ENCODE peak calls at places on chromosome 22, in five cellular contexts. B is choroid plexus epithelial cell, N is nephron progenitor cell, V is GM23338, L is fibroblast of mammary gland. C is an unnamed sample.

GRCh38 chr22:27578937-27579617 is 222.5 kb downstream of the MN1 start:
- DNase-seq in B (peak; percentile 55), N (no peak), L (no peak), V (no peak), C (no peak)

GRCh38 chr22:41565403-41566054 is 4.7 kb downstream of the CSDC2 start:
- DNase-seq in V (no peak), N (no peak), B (peak; percentile 84), L (peak; percentile 85), C (peak; percentile 82)

GRCh38 chr22:36760716-36761115 is 15.2 kb downstream of the IFT27 start:
- DNase-seq in V (no peak), N (no peak), L (no peak), B (no peak), C (no peak)

GRCh38 chr22:41915035-41915782 is at the start of gene SHISA8:
- DNase-seq in L (no peak), N (peak; percentile 74), V (peak; percentile 73), B (peak; percentile 48), C (no peak)

GRCh38 chr22:47000888-47001287 is 238.4 kb downstream of the TBC1D22A start:
- DNase-seq in V (no peak), L (no peak), B (no peak), N (no peak), C (no peak)

GRCh38 chr22:37018815-37019308 is 385 bp downstream of the TST start:
- DNase-seq in V (peak; percentile 70), L (peak; percentile 41), N (peak; percentile 77), B (peak; percentile 30), C (peak; percentile 36)

GRCh38 chr22:46737976-46738641 is at the start of gene CERK:
- DNase-seq in N (peak; percentile 69), V (peak; percentile 61), B (peak; percentile 69), L (peak; percentile 33), C (peak; percentile 52)

GRCh38 chr22:49979587-49980264 is 19.2 kb downstream of the PIM3 start:
- DNase-seq in N (peak; percentile 25), B (peak; percentile 68), V (peak; percentile 83), L (peak; percentile 61), C (peak; percentile 66)

GRCh38 chr22:44971651-44972362 is 38.0 kb downstream of the PHF21B start:
- DNase-seq in V (no peak), B (no peak), L (no peak), N (no peak), C (no peak)

GRCh38 chr22:27406389-27406861 is 395.1 kb downstream of the MN1 start:
- DNase-seq in B (no peak), L (peak; percentile 27), N (no peak), V (no peak), C (no peak)

GRCh38 chr22:23088199-23088604 is 17.9 kb downstream of the GNAZ start:
- DNase-seq in B (no peak), V (peak; percentile 44), N (no peak), L (no peak), C (peak; percentile 38)

GRCh38 chr22:16917144-16918003 is 90.6 kb downstream of the GAB4 start:
- DNase-seq in N (peak; percentile 47), L (peak; percentile 59), B (peak; percentile 67), V (peak; percentile 90), C (peak; percentile 75)

GRCh38 chr22:50247748-50248147 is 2.9 kb upstream of the TUBGCP6 start:
- DNase-seq in L (peak; percentile 60), V (peak; percentile 87), B (peak; percentile 80), N (peak; percentile 67), C (peak; percentile 64)

GRCh38 chr22:16961477-16962186 is 46.4 kb downstream of the GAB4 start:
- DNase-seq in N (no peak), L (no peak), B (no peak), V (no peak), C (no peak)

GRCh38 chr22:32561163-32561562 is 86.6 kb downstream of the FBXO7 start:
- DNase-seq in B (no peak), V (no peak), N (no peak), L (no peak), C (no peak)

GRCh38 chr22:44200855-44201550 is 20.3 kb downstream of the PARVG start:
- DNase-seq in N (no peak), B (no peak), V (no peak), L (no peak), C (no peak)

GRCh38 chr22:47092896-47093311 is 330.5 kb downstream of the TBC1D22A start:
- DNase-seq in V (no peak), N (no peak), L (peak; percentile 64), B (peak; percentile 85), C (peak; percentile 33)

GRCh38 chr22:39558950-39559349 is 11.6 kb upstream of the CACNA1I start:
- DNase-seq in L (no peak), N (no peak), V (no peak), B (no peak), C (no peak)

GRCh38 chr22:39558254-39558727 is 12.3 kb upstream of the CACNA1I start:
- DNase-seq in L (no peak), B (no peak), V (peak; percentile 40), N (peak; percentile 51), C (no peak)

GRCh38 chr22:39556970-39557811 is 13.4 kb upstream of the CACNA1I start:
- DNase-seq in V (peak; percentile 57), N (peak; percentile 68), L (peak; percentile 6), B (peak; percentile 22), C (no peak)

GRCh38 chr22:39560127-39560526 is 10.4 kb upstream of the CACNA1I start:
- DNase-seq in L (no peak), V (no peak), B (no peak), N (no peak), C (no peak)

GRCh38 chr22:39559456-39560105 is 11.0 kb upstream of the CACNA1I start:
- DNase-seq in V (peak; percentile 89), B (no peak), N (peak; percentile 58), L (no peak), C (no peak)
- TF ChIP-seq CTCF in V (peak; percentile 90), B (peak; percentile 65), N (peak; percentile 52), L (peak; percentile 41), C (peak; percentile 39)

DNA sequence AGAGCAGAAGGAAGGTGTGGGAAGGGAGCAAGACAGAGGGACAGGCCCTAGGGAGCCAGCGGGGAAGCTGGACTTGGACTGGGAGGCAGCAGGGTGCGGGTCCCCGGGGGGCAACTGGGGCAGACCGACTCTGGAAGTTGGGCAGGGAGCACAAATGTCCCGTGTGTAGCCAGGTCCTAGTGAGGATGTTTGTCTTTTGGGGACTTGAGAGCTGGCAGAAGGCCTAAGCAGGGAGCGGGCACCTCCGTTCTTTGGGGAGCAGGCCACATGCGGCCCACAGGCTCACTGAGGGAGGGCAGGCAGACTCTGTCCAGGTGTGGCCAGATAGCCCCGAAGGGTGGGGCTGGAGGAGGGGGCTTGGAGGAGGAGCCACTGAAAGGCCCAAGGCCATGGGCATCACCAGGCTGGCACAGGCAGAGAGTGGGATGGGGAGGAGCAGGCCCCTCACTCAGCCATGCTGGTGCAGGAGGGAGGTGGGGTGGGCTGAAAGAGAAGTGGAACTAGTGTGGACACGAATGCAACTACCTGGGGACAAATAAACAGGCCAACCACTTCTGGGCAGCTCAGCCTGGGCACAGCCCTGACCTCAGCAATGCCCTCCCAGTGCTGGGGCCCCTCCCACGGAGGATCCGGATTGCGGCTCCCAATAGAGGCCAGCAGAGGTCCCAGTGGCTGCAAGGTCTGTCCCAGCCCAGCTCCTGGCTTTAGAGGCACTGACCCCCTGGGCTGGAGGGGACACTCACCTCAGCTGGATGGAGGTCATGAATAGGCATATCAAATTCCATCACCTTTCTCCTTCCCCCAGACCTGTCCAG is 1.3 kb upstream of the SCARF2 start:
- DNase-seq in V (peak; percentile 65), N (no peak), L (no peak), B (no peak), C (no peak)
- TF ChIP-seq CTCF in V (peak; percentile 34), N (no peak), L (peak; percentile 30), B (no peak), C (no peak)

DNA sequence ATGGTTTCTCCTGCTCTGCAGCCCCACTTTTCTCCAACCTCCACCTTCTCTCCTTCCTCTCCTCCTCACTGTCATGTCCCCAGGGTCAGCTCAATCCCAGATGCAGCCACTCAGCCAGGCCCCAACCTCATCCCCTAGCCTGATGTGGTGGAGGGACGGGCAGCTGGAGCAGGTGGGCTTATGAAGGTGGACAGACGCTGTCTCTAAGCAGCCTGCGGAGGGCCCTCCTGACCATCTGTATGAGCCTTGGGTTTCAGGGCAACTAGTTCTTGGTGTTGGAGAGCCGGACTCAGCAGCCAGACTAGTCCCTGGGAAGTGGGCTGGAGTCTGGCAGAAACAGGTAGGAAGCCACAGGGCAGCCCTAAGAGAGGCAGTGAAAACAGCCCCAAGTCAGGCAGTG is 18.1 kb downstream of the CRYBB2 start:
- DNase-seq in B (no peak), L (no peak), V (peak; percentile 55), N (no peak), C (no peak)
- TF ChIP-seq CTCF in B (no peak), L (no peak), V (peak; percentile 15), N (no peak), C (no peak)

GRCh38 chr22:29213481-29213880 is 7.8 kb downstream of the EMID1 start:
- DNase-seq in L (no peak), V (no peak), B (no peak), N (peak; percentile 67), C (no peak)

GRCh38 chr22:29212738-29213137 is 7.0 kb downstream of the EMID1 start:
- DNase-seq in B (no peak), L (no peak), N (no peak), V (no peak), C (no peak)

GRCh38 chr22:29216011-29216872 is 10.5 kb downstream of the EMID1 start:
- DNase-seq in B (no peak), N (no peak), L (no peak), V (no peak), C (no peak)

GRCh38 chr22:29215012-29215860 is 9.5 kb downstream of the EMID1 start:
- DNase-seq in L (no peak), B (no peak), V (no peak), N (no peak), C (no peak)

GRCh38 chr22:29214232-29214631 is 8.5 kb downstream of the EMID1 start:
- DNase-seq in L (no peak), V (no peak), N (no peak), B (no peak), C (no peak)
- TF ChIP-seq CTCF in L (no peak), V (peak; percentile 19), N (no peak), B (no peak), C (no peak)

DNA sequence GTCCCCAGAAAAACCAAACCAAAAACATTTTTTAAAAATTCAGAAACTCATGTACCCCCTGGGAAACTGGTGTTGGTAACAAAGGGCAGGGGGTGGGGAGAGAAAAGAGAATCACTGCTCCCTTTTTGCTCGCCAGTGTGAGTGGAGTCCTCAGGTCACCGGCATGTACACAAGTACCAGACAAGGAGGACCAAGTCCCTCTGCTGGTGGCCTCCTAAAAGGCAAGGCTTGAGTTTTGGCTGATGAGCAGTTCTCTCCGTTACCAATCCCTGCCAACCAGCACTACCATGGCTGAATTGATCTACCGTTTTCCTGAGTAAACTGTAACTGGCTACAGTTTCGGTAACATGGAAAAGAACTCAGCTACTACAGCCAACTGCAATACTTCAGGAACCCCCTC is 22.0 kb downstream of the APOL5 start:
- DNase-seq in L (peak; percentile 28), N (no peak), B (no peak), V (peak; percentile 50), C (no peak)
- TF ChIP-seq CTCF in L (peak; percentile 32), N (peak; percentile 17), B (peak; percentile 44), V (peak; percentile 37), C (peak; percentile 10)

C was measured in MCF 10A.